ENCODE peak calls at places on chromosomes 7 and 10, in five cellular contexts. X is fibroblast of lung, P is OCI-LY7, C is heart right ventricle, A is iPS DF 6.9. Q is an unnamed sample. For H3K4me1, the result is how much of the 10 kb centered on the place peaks cover.

GRCh38 chr7:36958094-36958718 is 233.9 kb upstream of the AOAH start:
- DNase-seq in P (no peak), X (peak), A (no peak), C (no peak), Q (no peak)

GRCh38 chr7:51471199-51472016 is 154.8 kb upstream of the COBL start:
- DNase-seq in A (no peak), P (no peak), X (no peak), C (no peak), Q (no peak)

GRCh38 chr7:127342596-127342995 is 49.9 kb downstream of the ZNF800 start:
- DNase-seq in A (no peak), X (no peak), C (no peak), P (no peak), Q (no peak)

GRCh38 chr7:139681812-139682135 is 96.0 kb downstream of the HIPK2 start:
- DNase-seq in A (no peak), C (no peak), X (no peak), P (no peak), Q (no peak)

GRCh38 chr7:134710854-134711624 is 64.4 kb downstream of the BPGM start:
- DNase-seq in C (no peak), P (no peak), X (peak), A (no peak), Q (no peak)

GRCh38 chr7:92837214-92837749 is 909 bp upstream of the CDK6 start:
- DNase-seq in P (no peak), C (no peak), X (peak), A (no peak), Q (peak)

GRCh38 chr10:92156874-92157273 is 134.0 kb downstream of the CPEB3 start:
- DNase-seq in X (no peak), C (no peak), A (no peak), P (no peak), Q (no peak)

GRCh38 chr10:88157981-88158465 is 294.6 kb downstream of the PTEN start:
- DNase-seq in P (peak), C (no peak), X (peak), A (no peak), Q (no peak)

GRCh38 chr7:138585283-138585993 is 115.7 kb downstream of the SVOPL start:
- DNase-seq in C (no peak), A (no peak), X (no peak), P (no peak), Q (no peak)

GRCh38 chr10:127142141-127142540 is 54.2 kb downstream of the INSYN2A start:
- DNase-seq in A (no peak), P (no peak), X (no peak), C (no peak), Q (no peak)

GRCh38 chr10:77791506-77791905 is 135.0 kb downstream of the DLG5 start:
- DNase-seq in P (no peak), X (no peak), A (no peak), C (no peak), Q (no peak)

GRCh38 chr10:63464402-63465292 is 1.1 kb downstream of the JMJD1C start:
- DNase-seq in C (no peak), X (no peak), A (no peak), P (no peak), Q (no peak)

GRCh38 chr10:119852822-119853221 is 19.8 kb downstream of the MCMBP start:
- DNase-seq in C (no peak), P (no peak), X (no peak), A (no peak), Q (no peak)

GRCh38 chr10:33365871-33366411 is 31.5 kb upstream of the NRP1 start:
- DNase-seq in X (peak), A (no peak), C (no peak), P (no peak), Q (no peak)

GRCh38 chr7:6443372-6443941 is 4.3 kb downstream of the DAGLB start:
- DNase-seq in C (no peak), P (no peak), A (no peak), X (peak), Q (no peak)

GRCh38 chr10:62560207-62560819 is 186.1 kb downstream of the ZNF365 start:
- DNase-seq in A (no peak), X (peak), P (no peak), C (no peak), Q (no peak)

GRCh38 chr10:47449102-47449978 is 34.6 kb downstream of the ANXA8 start:
- DNase-seq in P (peak), A (no peak), X (no peak), C (no peak), Q (peak)

GRCh38 chr7:104126411-104126841 is 81.4 kb downstream of the ORC5 start:
- DNase-seq in A (no peak), C (no peak), X (no peak), P (no peak), Q (no peak)

GRCh38 chr10:46237815-46238510 is 48.8 kb upstream of the ANTXRL start:
- DNase-seq in P (no peak), X (peak), C (no peak), A (no peak), Q (no peak)

GRCh38 chr10:76408646-76409045 is 977.2 kb downstream of the LRMDA start:
- DNase-seq in C (no peak), P (no peak), A (no peak), X (peak), Q (no peak)

GRCh38 chr7:42869131-42870020 is 42.5 kb downstream of the C7orf25 start:
- DNase-seq in A (no peak), C (no peak), P (no peak), X (peak), Q (no peak)

GRCh38 chr10:110498982-110499795 is 1.5 kb downstream of the DUSP5 start:
- DNase-seq in C (no peak), P (peak), A (no peak), X (peak), Q (no peak)

GRCh38 chr10:5461914-5462840 is 37.2 kb downstream of the CALML5 start:
- DNase-seq in C (no peak), X (peak), P (no peak), A (no peak), Q (peak)

GRCh38 chr7:90607196-90607595 is 11.1 kb downstream of the CDK14 start:
- DNase-seq in A (no peak), P (no peak), C (no peak), X (no peak), Q (no peak)

GRCh38 chr7:130649004-130649790 is 19.4 kb downstream of the COPG2 start:
- DNase-seq in X (peak), P (no peak), A (no peak), C (no peak), Q (peak)

GRCh38 chr7:110142939-110143526 is 947.9 kb upstream of the LRRN3 start:
- DNase-seq in A (no peak), C (no peak), P (no peak), X (no peak), Q (no peak)

GRCh38 chr7:101121996-101122932 is 4.6 kb upstream of the SERPINE1 start:
- DNase-seq in X (peak), A (no peak), C (peak), P (no peak), Q (peak)

GRCh38 chr10:76178561-76179292 is 747.3 kb downstream of the LRMDA start:
- DNase-seq in X (no peak), A (no peak), C (no peak), P (no peak), Q (no peak)

GRCh38 chr7:55491346-55491745 is 81.0 kb downstream of the VOPP1 start:
- DNase-seq in X (no peak), C (no peak), P (no peak), A (no peak), Q (no peak)

GRCh38 chr10:63522129-63522687 is 1.0 kb downstream of the REEP3 start:
- DNase-seq in C (no peak), P (peak), A (no peak), X (peak), Q (no peak)

GRCh38 chr10:6878067-6878412 is 298.0 kb upstream of the PRKCQ start:
- DNase-seq in P (peak), A (no peak), X (peak), C (no peak), Q (no peak)

GRCh38 chr7:126103582-126103981 is 1149.2 kb downstream of the GRM8 start:
- DNase-seq in X (no peak), C (no peak), A (no peak), P (no peak), Q (no peak)

GRCh38 chr7:47601881-47602249 is 20.0 kb upstream of the TNS3 start:
- DNase-seq in A (no peak), X (no peak), P (no peak), C (no peak), Q (no peak)
- H3K4me3 ChIP-seq in A (no peak), X (no peak), P (peak), C (no peak), Q (no peak)

DNA sequence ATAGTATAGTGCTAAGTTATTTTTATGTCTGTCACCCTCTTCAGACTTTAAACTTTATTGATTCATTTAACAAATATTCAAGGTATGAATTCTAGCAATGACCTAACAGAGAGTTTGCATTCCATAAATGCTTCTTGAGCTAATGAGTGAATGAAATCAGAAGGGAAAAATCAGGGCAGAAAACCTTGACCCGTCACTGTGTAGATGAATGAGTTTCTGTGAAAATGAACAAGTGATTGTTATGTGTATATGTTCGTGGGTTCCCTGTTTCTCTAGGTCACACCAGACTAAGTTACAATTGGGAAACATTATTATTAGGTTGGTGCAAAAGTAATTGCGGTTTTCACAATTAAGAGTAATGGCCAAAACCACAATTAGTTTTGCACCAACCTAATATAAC is 30.1 kb downstream of the APBB1IP start:
- DNase-seq in A (no peak), C (no peak), X (peak), P (no peak), Q (no peak)
- H3K4me1 ChIP-seq in A (under half), C (under half), X (under half), P (half or more), Q (under half)

DNA sequence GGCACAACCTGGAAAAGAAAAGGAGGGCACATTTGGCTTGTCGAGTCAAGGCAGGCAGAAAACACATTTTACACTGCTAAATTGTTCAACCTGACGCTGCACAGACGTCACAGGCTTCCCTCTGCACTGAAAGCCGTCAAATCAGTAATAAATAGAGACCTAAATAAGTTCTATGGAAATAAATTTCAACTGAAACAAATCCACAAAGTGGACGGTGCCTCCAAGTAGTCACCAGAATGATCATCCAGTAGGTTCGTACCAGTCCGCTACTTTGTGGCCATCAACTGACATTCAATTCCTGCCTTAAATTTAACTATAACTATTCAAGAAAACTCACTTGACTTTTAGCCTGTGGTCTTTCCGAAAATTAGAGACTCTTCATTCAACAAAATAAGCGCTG is 49.0 kb downstream of the NPVF start:
- DNase-seq in P (no peak), X (no peak), C (no peak), A (no peak), Q (no peak)
- H3K27ac ChIP-seq in P (peak), X (no peak), C (no peak), A (no peak), Q (peak)

DNA sequence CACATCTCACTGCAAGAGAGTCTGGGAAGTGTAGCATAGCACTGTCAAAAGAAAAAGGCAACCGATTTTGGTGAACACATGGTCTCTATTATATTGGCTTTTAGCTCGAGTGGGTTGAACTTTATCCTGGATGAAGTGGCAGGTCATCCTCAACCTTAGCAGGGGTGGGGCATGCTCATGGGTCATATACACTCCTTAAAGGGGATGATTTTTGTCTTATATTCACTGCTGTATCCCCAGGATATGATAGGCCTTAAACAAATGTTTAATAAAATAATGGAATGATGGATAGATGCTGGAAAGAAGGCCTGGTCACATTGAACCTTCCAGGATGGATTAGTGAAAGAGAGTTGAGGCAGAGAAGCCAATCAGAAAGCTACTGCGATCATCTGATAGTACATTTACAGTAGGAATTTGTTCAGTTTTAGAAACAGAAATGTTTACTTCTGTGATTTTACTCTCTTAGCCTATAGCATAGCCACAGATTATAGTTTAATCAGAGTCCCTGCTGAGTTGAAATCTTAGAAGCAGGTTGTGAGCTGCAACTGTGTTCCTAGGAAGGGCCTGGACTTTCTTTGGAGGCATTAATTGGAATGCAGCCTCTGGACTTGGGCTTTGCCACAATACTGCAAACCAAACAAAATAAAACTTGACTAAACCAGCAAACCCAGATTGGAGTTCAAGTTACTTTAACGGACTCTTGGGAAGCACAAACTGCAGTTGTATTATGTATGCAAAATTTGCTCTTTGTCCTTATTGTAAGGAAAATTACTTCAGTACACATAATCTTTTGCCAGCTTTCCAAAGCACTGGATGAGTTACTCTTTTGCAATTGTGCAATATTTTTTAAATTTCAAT is 138.4 kb downstream of the BMPER start:
- DNase-seq in A (no peak), P (no peak), X (no peak), C (no peak), Q (no peak)
- H3K4me3 ChIP-seq in A (no peak), P (no peak), X (no peak), C (no peak), Q (no peak)